ENCODE peak calls at places on chromosomes 5 and 9, in four cellular contexts. B is K562, P is SK-N-SH, W is heart left ventricle. X is an unnamed sample. For H3K9me3, the result is how much of the 10 kb centered on the place peaks cover.

GRCh38 chr9:37988041-37988440 is 81.0 kb downstream of the SHB start:
- DNase-seq in W (no peak), B (no peak), P (no peak), X (no peak)

GRCh38 chr5:88889165-88890069 is 6.4 kb upstream of the MEF2C start:
- DNase-seq in W (peak), B (no peak), P (peak), X (no peak)

GRCh38 chr5:50853151-50853550 is 186.7 kb downstream of the PARP8 start:
- DNase-seq in W (peak), P (no peak), B (no peak), X (no peak)

GRCh38 chr5:17239953-17240352 is 22.5 kb downstream of the BASP1 start:
- DNase-seq in B (no peak), W (no peak), P (no peak), X (no peak)

GRCh38 chr5:36462295-36463021 is 143.9 kb upstream of the SLC1A3 start:
- DNase-seq in P (no peak), W (no peak), B (no peak), X (no peak)

GRCh38 chr5:144598451-144599068 is 427.9 kb downstream of the KCTD16 start:
- DNase-seq in B (no peak), P (peak), W (no peak), X (no peak)

GRCh38 chr5:78719504-78720233 is 71.1 kb upstream of the LHFPL2 start:
- DNase-seq in B (no peak), P (no peak), W (no peak), X (no peak)

GRCh38 chr9:109574061-109574882 is 76.2 kb upstream of the PTPN3 start:
- DNase-seq in B (peak), P (peak), W (peak), X (peak)

GRCh38 chr9:137612741-137613142 is 6.1 kb upstream of the EHMT1 start:
- DNase-seq in P (no peak), W (no peak), B (no peak), X (no peak)

GRCh38 chr9:88742483-88742882 is 207.5 kb downstream of the NXNL2 start:
- DNase-seq in B (no peak), P (no peak), W (no peak), X (no peak)

GRCh38 chr5:7680260-7680659 is 170.7 kb downstream of the CFAP90 start:
- DNase-seq in W (no peak), B (no peak), P (no peak), X (no peak)

GRCh38 chr5:173231381-173231766 is 3.6 kb downstream of the NKX2-5 start:
- DNase-seq in B (no peak), W (no peak), P (no peak), X (no peak)

GRCh38 chr5:73826761-73827450 is 200.9 kb downstream of the ARHGEF28 start:
- DNase-seq in P (no peak), B (no peak), W (no peak), X (no peak)

GRCh38 chr9:17380126-17380861 is 198.6 kb upstream of the SH3GL2 start:
- DNase-seq in W (no peak), P (no peak), B (no peak), X (no peak)

GRCh38 chr9:4828776-4829175 is 36.0 kb downstream of the RCL1 start:
- DNase-seq in W (no peak), B (no peak), P (no peak), X (peak)

GRCh38 chr5:3684118-3684517 is 88.5 kb downstream of the IRX1 start:
- DNase-seq in B (no peak), P (no peak), W (no peak), X (no peak)

GRCh38 chr9:132114102-132114707 is 34.5 kb upstream of the MED27 start:
- DNase-seq in P (no peak), W (peak), B (peak), X (no peak)

GRCh38 chr5:176887252-176887849 is 11.8 kb downstream of the HK3 start:
- DNase-seq in W (no peak), P (peak), B (no peak), X (no peak)

GRCh38 chr5:34001231-34001935 is 6.5 kb downstream of the AMACR start:
- DNase-seq in P (no peak), W (no peak), B (no peak), X (peak)

GRCh38 chr5:146218163-146218562 is 14.8 kb downstream of the RBM27 start:
- DNase-seq in P (no peak), B (no peak), W (no peak), X (no peak)

GRCh38 chr5:41161271-41161670 is 52.1 kb downstream of the C6 start:
- DNase-seq in W (no peak), P (no peak), B (no peak), X (no peak)

GRCh38 chr5:135230326-135230925 is 168.6 kb downstream of the MACROH2A1 start:
- DNase-seq in W (no peak), P (no peak), B (peak), X (no peak)

GRCh38 chr5:98103807-98104206 is 669.7 kb upstream of the RGMB start:
- DNase-seq in B (no peak), W (no peak), P (peak), X (no peak)

GRCh38 chr9:78236511-78236950 is 656 bp downstream of the CEP78 start:
- DNase-seq in W (no peak), P (no peak), B (no peak), X (peak)

GRCh38 chr9:8677725-8678124 is 878.1 kb upstream of the DMAC1 start:
- DNase-seq in W (no peak), P (no peak), B (no peak), X (no peak)

GRCh38 chr5:56467176-56467717 is 234.1 kb upstream of the ANKRD55 start:
- DNase-seq in P (no peak), B (no peak), W (no peak), X (no peak)

DNA sequence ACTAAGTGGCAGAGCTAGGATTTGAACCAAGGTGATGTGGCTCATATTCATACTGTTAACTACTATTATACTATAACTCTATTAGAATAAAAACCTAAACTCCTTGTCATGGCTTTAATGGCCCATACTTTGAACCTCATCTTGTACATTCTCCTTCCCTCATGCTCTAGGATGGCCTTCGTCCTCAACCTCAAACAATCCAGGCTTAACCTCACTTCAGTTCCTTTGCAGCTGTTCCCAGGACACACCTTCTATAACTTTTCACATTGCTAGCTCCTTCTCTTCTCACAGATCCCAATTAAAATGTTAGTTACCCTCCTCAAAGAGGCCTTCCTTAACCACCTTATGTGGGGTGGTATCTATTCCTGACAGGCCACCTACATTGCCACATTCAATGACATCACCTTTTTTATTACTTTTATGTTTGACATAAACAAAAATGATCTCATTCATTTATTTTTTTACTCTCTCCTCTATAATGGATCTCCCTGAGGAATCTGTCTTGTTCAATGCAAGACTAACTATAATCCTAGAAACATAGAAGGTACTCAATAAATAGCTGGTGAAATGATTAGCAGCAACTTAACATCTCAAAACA is 53.7 kb downstream of the CEP120 start:
- DNase-seq in P (no peak), B (no peak), W (no peak), X (no peak)
- TF ChIP-seq CTCF in P (no peak), B (no peak), W (no peak), X (no peak)

GRCh38 chr5:138132543-138132942 is 6.7 kb downstream of the NME5 start:
- DNase-seq in P (no peak), W (no peak), B (no peak), X (no peak)
- H3K4me3 ChIP-seq in P (no peak), W (no peak), B (no peak), X (peak)

GRCh38 chr9:96691326-96691725 is 36.2 kb upstream of the PRXL2C start:
- DNase-seq in P (no peak), B (no peak), W (no peak), X (no peak)
- H3K9me3 ChIP-seq in P (under half), B (under half), W (under half), X (under half)

DNA sequence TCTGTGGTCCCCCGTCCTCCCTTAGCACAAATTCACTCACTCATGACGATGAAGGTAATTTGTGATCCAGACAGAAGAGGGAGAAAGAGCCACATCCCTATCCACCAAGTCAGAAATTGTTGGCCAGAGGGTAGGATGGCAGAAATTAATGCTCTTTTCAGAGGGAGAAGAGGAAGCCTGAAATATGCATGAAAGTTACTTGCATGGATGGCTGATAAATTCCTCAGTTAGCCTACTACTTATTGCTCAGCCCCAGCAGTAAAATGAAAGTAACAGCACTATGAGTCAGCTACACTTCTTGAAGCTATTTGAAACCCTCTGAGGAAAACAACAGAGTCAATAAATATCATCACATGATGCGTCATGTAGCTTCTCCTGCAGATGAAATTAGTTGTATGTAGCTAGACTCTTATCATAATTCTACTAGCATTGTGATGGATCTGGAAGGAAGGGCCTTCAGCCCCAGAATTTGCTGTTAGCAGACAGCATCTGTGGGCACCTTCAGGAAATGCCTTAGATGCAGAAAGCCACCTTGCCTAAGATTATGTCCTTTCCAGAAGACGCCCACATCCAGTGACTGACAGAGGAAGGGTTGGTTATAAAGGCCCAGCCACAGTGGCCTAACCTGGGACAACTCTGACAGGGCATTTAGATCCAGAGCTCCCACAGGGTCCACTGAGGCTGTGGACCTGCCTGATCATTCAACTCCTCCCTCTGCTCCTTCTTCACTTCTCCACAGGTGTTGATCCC is 81.2 kb upstream of the CCDC112 start:
- DNase-seq in B (no peak), P (no peak), W (no peak), X (no peak)
- TF ChIP-seq CTCF in B (no peak), P (peak), W (peak), X (peak)

DNA sequence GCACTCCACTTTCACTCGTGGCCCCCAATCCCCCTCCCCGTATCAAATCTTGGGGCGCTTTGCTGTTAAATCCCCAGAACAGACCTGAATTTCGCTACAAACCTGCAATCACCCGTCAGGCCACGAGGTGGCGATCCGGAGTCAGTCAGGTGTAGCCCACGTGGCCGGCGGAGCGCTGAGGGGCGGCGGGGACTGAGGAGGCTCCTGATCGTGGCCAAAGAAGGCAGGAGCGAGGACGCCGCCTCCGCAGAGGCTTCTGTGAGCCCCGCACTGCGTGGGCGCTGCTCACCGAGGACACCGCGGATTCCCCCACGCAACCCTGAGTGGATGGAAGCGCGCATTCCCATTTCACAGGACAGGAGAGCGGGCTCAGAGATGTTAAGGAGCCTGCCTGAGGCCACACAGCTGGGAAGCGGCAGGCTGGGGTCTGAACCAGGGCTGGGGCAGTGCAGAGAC is 91.6 kb downstream of the LMX1B start:
- DNase-seq in W (peak), B (peak), P (peak), X (peak)
- H3K4me3 ChIP-seq in W (peak), B (no peak), P (peak), X (peak)

GRCh38 chr5:178762960-178763359 is 32.5 kb upstream of the ZNF354A start:
- DNase-seq in B (no peak), P (no peak), W (no peak), X (no peak)
- H3K9me3 ChIP-seq in B (under half), P (under half), W (under half), X (under half)

DNA sequence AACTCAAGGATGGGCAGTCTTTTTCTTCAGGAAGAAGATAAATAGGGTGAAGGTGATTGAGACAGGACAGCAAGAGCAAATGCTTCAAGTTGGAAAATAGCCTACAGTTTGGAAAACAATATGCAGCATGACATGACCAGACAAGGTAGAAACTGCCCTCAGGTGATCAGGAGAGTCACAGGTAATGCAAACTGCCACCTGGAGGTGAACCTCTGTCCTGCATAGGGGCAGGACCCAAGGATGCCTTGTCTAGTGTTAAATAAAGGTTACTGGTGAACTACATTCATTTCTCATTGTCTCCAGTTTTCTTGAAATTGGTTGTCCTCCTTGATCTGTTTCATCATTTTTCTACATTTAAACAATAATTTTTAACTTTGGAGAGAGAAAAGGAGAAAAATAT is 232.1 kb downstream of the SEMA5A start:
- DNase-seq in B (no peak), W (no peak), P (no peak), X (no peak)
- TF ChIP-seq CTCF in B (no peak), W (no peak), P (no peak), X (peak)

GRCh38 chr5:149072376-149072775 is 9.5 kb upstream of the SH3TC2 start:
- DNase-seq in P (no peak), B (no peak), W (no peak), X (no peak)
- H3K4me3 ChIP-seq in P (no peak), B (no peak), W (no peak), X (no peak)

GRCh38 chr5:158660726-158661125 is 439.0 kb downstream of the EBF1 start:
- DNase-seq in W (no peak), B (no peak), P (no peak), X (no peak)
- H3K9me3 ChIP-seq in W (under half), B (under half), P (under half), X (under half)

DNA sequence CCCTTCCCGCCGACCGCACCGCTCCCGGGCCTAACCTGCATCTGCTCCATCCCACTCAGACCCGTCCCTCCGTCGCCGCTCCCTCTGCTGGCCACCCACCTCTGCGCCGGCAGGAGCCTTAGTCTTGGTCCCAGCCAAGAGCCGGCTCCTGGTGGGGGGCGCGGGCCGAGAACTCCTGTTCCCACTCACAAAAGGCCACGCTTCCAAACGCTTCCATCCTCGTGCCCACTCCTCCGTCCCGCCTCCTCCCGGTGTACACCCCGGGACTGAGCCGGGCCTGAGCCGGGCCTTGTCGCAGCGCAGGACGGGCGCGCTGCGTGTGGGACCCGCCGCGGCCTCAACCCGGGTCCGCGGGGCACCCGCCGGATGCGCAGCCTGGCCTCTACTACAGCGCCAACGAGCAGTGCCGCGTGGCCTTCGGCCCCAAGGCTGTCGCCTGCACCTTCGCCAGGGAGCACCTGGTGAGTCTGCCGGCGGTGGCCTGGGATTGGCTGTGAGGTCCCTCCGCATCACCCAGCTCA is 7.5 kb downstream of the ADAMTS13 start:
- DNase-seq in B (peak), P (peak), W (peak), X (peak)
- TF ChIP-seq CTCF in B (peak), P (peak), W (peak), X (peak)

X was measured in WERI-Rb-1.